ENCODE peak calls at places on chromosomes 4 and X, in seven cellular contexts. R, L, N, J, K, D and I are unnamed samples.

GRCh38 chr4:103050736-103051436 is 25.7 kb downstream of the SLC9B2 start:
- DNase-seq in R (no peak), L (no peak), N (no peak), J (no peak), K (no peak), D (no peak), I (no peak)

GRCh38 chrX:155880586-155881157 is 473 bp upstream of the VAMP7 start:
- DNase-seq in R (no peak), L (no peak), N (no peak), J (no peak), K (no peak), D (no peak), I (no peak)

GRCh38 chr4:146846882-146847281 is 98.8 kb downstream of the TTC29 start:
- DNase-seq in R (no peak), L (no peak), N (no peak), J (no peak), K (no peak), D (no peak), I (no peak)

GRCh38 chr4:75658881-75659280 is 14.3 kb downstream of the G3BP2 start:
- DNase-seq in R (no peak), L (no peak), N (no peak), J (no peak), K (no peak), D (no peak), I (no peak)

GRCh38 chr4:184343400-184344177 is 125.9 kb upstream of the ENPP6 start:
- DNase-seq in R (peak; percentile 1), L (peak; percentile 91), N (peak; percentile 60), J (peak; percentile 25), K (peak; percentile 8), D (peak; percentile 83), I (peak; percentile 84)

GRCh38 chr4:184775854-184776555 is 42.1 kb upstream of the CENPU start:
- DNase-seq in R (no peak), L (no peak), N (no peak), J (no peak), K (no peak), D (no peak), I (no peak)

GRCh38 chr4:74543247-74543670 is 98.3 kb downstream of the AREG start:
- DNase-seq in R (no peak), L (no peak), N (no peak), J (no peak), K (no peak), D (no peak), I (peak; percentile 17)

GRCh38 chr4:51894246-51894645 is 51.3 kb downstream of the DCUN1D4 start:
- DNase-seq in R (no peak), L (no peak), N (no peak), J (no peak), K (no peak), D (no peak), I (no peak)

GRCh38 chr4:25457053-25457715 is 80.1 kb downstream of the ANAPC4 start:
- DNase-seq in R (no peak), L (no peak), N (no peak), J (no peak), K (no peak), D (no peak), I (no peak)

GRCh38 chrX:144715356-144715755 is 531.9 kb upstream of the SPANXN1 start:
- DNase-seq in R (no peak), L (peak; percentile 62), N (no peak), J (no peak), K (no peak), D (no peak), I (no peak)

GRCh38 chr4:4585012-4585670 is 43.3 kb upstream of the STX18 start:
- DNase-seq in R (no peak), L (no peak), N (no peak), J (no peak), K (no peak), D (no peak), I (no peak)

GRCh38 chr4:95640337-95640736 is 91.6 kb upstream of the UNC5C start:
- DNase-seq in R (no peak), L (peak; percentile 69), N (no peak), J (no peak), K (no peak), D (no peak), I (no peak)

GRCh38 chr4:104559502-104559901 is 64.8 kb upstream of the CXXC4 start:
- DNase-seq in R (no peak), L (no peak), N (no peak), J (no peak), K (no peak), D (no peak), I (no peak)

GRCh38 chrX:17812763-17813162 is 48.3 kb downstream of the RAI2 start:
- DNase-seq in R (no peak), L (peak; percentile 26), N (no peak), J (no peak), K (no peak), D (peak; percentile 13), I (no peak)

GRCh38 chr4:29310252-29310651 is 1409.9 kb upstream of the PCDH7 start:
- DNase-seq in R (no peak), L (no peak), N (no peak), J (no peak), K (no peak), D (no peak), I (no peak)

GRCh38 chr4:184416913-184417734 is 57.2 kb downstream of the IRF2 start:
- DNase-seq in R (no peak), L (peak; percentile 22), N (no peak), J (no peak), K (peak; percentile 3), D (no peak), I (peak; percentile 47)

GRCh38 chrX:53714580-53715335 is 28.2 kb upstream of the HUWE1 start:
- DNase-seq in R (peak; percentile 30), L (no peak), N (no peak), J (no peak), K (peak; percentile 19), D (no peak), I (peak; percentile 61)

GRCh38 chrX:39443240-39443639 is 642.0 kb downstream of the MID1IP1 start:
- DNase-seq in R (no peak), L (no peak), N (no peak), J (no peak), K (no peak), D (no peak), I (no peak)

GRCh38 chrX:16175329-16175728 is 8.0 kb downstream of the MAGEB17 start:
- DNase-seq in R (no peak), L (no peak), N (no peak), J (no peak), K (no peak), D (no peak), I (no peak)

GRCh38 chr4:48017108-48017527 is 546 bp downstream of the NIPAL1 start:
- DNase-seq in R (peak; percentile 8), L (no peak), N (peak; percentile 68), J (no peak), K (no peak), D (peak; percentile 41), I (peak; percentile 78)

GRCh38 chrX:12701625-12702024 is 89.6 kb upstream of the PRPS2 start:
- DNase-seq in R (no peak), L (peak; percentile 83), N (peak; percentile 46), J (no peak), K (no peak), D (peak; percentile 58), I (peak; percentile 58)

GRCh38 chr4:41142946-41143720 is 71.2 kb downstream of the APBB2 start:
- DNase-seq in R (no peak), L (peak; percentile 46), N (no peak), J (no peak), K (no peak), D (no peak), I (no peak)

GRCh38 chr4:9996319-9997110 is 24.8 kb downstream of the SLC2A9 start:
- DNase-seq in R (no peak), L (no peak), N (no peak), J (no peak), K (no peak), D (no peak), I (no peak)

GRCh38 chr4:1049591-1049905 is 38.1 kb downstream of the FGFRL1 start:
- DNase-seq in R (no peak), L (no peak), N (no peak), J (no peak), K (no peak), D (no peak), I (peak; percentile 38)

GRCh38 chr4:184568770-184569169 is 80.5 kb downstream of the CASP3 start:
- DNase-seq in R (no peak), L (peak; percentile 30), N (no peak), J (no peak), K (no peak), D (no peak), I (no peak)

GRCh38 chr4:177728361-177729152 is 286.3 kb upstream of the AGA start:
- DNase-seq in R (no peak), L (peak; percentile 31), N (no peak), J (no peak), K (no peak), D (peak; percentile 16), I (no peak)

GRCh38 chr4:23946307-23946706 is 56.5 kb upstream of the PPARGC1A start:
- DNase-seq in R (no peak), L (no peak), N (no peak), J (no peak), K (no peak), D (no peak), I (no peak)

GRCh38 chr4:123997116-123997515 is 600.5 kb downstream of the SPRY1 start:
- DNase-seq in R (no peak), L (no peak), N (no peak), J (no peak), K (no peak), D (no peak), I (no peak)